ENCODE peak calls at places on chromosomes 11 and 22, in nine cellular contexts. One of them, this sample, is unnamed.

GRCh38 chr11:46294365-46295309 is 17.2 kb downstream of the CREB3L1 start:
- DNase-seq in iris pigment epithelial cell: peak; percentile 92
- DNase-seq in HFF-Myc: peak; percentile 83
- DNase-seq in immature natural killer cell: no peak
- DNase-seq in right lobe of liver: no peak
- DNase-seq in K562: peak; percentile 69
- DNase-seq in IMR-90: peak; percentile 97
- DNase-seq in aorta: no peak
- DNase-seq in activated effector memory CD4-positive, alpha-beta T cell treated with Interleukin-2 at 50 U/mL for 16 hours: no peak
- DNase-seq in this sample: no peak

GRCh38 chr11:96188625-96189006 is 154.4 kb downstream of the MAML2 start:
- DNase-seq in right lobe of liver: no peak
- DNase-seq in activated effector memory CD4-positive, alpha-beta T cell treated with Interleukin-2 at 50 U/mL for 16 hours: no peak
- DNase-seq in HFF-Myc: peak; percentile 56
- DNase-seq in iris pigment epithelial cell: peak; percentile 49
- DNase-seq in aorta: no peak
- DNase-seq in immature natural killer cell: peak; percentile 24
- DNase-seq in IMR-90: peak; percentile 57
- DNase-seq in K562: no peak
- DNase-seq in this sample: no peak

GRCh38 chr11:44658451-44658850 is 68.3 kb upstream of the TSPAN18 start:
- DNase-seq in immature natural killer cell: no peak
- DNase-seq in activated effector memory CD4-positive, alpha-beta T cell treated with Interleukin-2 at 50 U/mL for 16 hours: no peak
- DNase-seq in IMR-90: peak; percentile 13
- DNase-seq in HFF-Myc: no peak
- DNase-seq in right lobe of liver: no peak
- DNase-seq in iris pigment epithelial cell: peak; percentile 33
- DNase-seq in K562: no peak
- DNase-seq in aorta: no peak
- DNase-seq in this sample: no peak

GRCh38 chr22:19769393-19769715 is 8.8 kb downstream of the TBX1 start:
- DNase-seq in K562: no peak
- DNase-seq in IMR-90: no peak
- DNase-seq in aorta: no peak
- DNase-seq in immature natural killer cell: no peak
- DNase-seq in HFF-Myc: no peak
- DNase-seq in iris pigment epithelial cell: no peak
- DNase-seq in activated effector memory CD4-positive, alpha-beta T cell treated with Interleukin-2 at 50 U/mL for 16 hours: no peak
- DNase-seq in right lobe of liver: no peak
- DNase-seq in this sample: no peak

GRCh38 chr11:12288934-12289666 is 88.3 kb upstream of the PARVA start:
- DNase-seq in immature natural killer cell: no peak
- DNase-seq in right lobe of liver: peak; percentile 36
- DNase-seq in iris pigment epithelial cell: no peak
- DNase-seq in activated effector memory CD4-positive, alpha-beta T cell treated with Interleukin-2 at 50 U/mL for 16 hours: no peak
- DNase-seq in IMR-90: no peak
- DNase-seq in aorta: no peak
- DNase-seq in HFF-Myc: no peak
- DNase-seq in K562: no peak
- DNase-seq in this sample: no peak

GRCh38 chr11:44257338-44258189 is 52.4 kb downstream of the ALX4 start:
- DNase-seq in IMR-90: no peak
- DNase-seq in aorta: no peak
- DNase-seq in right lobe of liver: no peak
- DNase-seq in immature natural killer cell: no peak
- DNase-seq in K562: no peak
- DNase-seq in activated effector memory CD4-positive, alpha-beta T cell treated with Interleukin-2 at 50 U/mL for 16 hours: no peak
- DNase-seq in HFF-Myc: no peak
- DNase-seq in iris pigment epithelial cell: no peak
- DNase-seq in this sample: no peak

GRCh38 chr22:26656896-26657851 is at the start of gene MIAT:
- DNase-seq in iris pigment epithelial cell: peak; percentile 54
- DNase-seq in K562: peak; percentile 50
- DNase-seq in aorta: no peak
- DNase-seq in activated effector memory CD4-positive, alpha-beta T cell treated with Interleukin-2 at 50 U/mL for 16 hours: peak; percentile 64
- DNase-seq in immature natural killer cell: peak; percentile 63
- DNase-seq in IMR-90: peak; percentile 24
- DNase-seq in right lobe of liver: no peak
- DNase-seq in HFF-Myc: no peak
- DNase-seq in this sample: no peak

GRCh38 chr11:119473901-119474681 is 51.1 kb upstream of the THY1 start:
- DNase-seq in activated effector memory CD4-positive, alpha-beta T cell treated with Interleukin-2 at 50 U/mL for 16 hours: no peak
- DNase-seq in IMR-90: no peak
- DNase-seq in right lobe of liver: peak; percentile 24
- DNase-seq in HFF-Myc: no peak
- DNase-seq in iris pigment epithelial cell: no peak
- DNase-seq in aorta: no peak
- DNase-seq in K562: no peak
- DNase-seq in immature natural killer cell: no peak
- DNase-seq in this sample: no peak

GRCh38 chr11:125423247-125423849 is 72.7 kb downstream of the FEZ1 start:
- DNase-seq in K562: peak; percentile 44
- DNase-seq in HFF-Myc: no peak
- DNase-seq in immature natural killer cell: peak; percentile 17
- DNase-seq in iris pigment epithelial cell: no peak
- DNase-seq in IMR-90: no peak
- DNase-seq in activated effector memory CD4-positive, alpha-beta T cell treated with Interleukin-2 at 50 U/mL for 16 hours: no peak
- DNase-seq in right lobe of liver: no peak
- DNase-seq in aorta: no peak
- DNase-seq in this sample: no peak

GRCh38 chr22:43118953-43119458 is 8.5 kb downstream of the BIK start:
- DNase-seq in IMR-90: no peak
- DNase-seq in iris pigment epithelial cell: no peak
- DNase-seq in immature natural killer cell: no peak
- DNase-seq in aorta: no peak
- DNase-seq in K562: no peak
- DNase-seq in HFF-Myc: no peak
- DNase-seq in right lobe of liver: no peak
- DNase-seq in activated effector memory CD4-positive, alpha-beta T cell treated with Interleukin-2 at 50 U/mL for 16 hours: no peak
- DNase-seq in this sample: no peak

GRCh38 chr11:112228706-112229105 is 2.5 kb downstream of the PTS start:
- DNase-seq in K562: no peak
- DNase-seq in iris pigment epithelial cell: no peak
- DNase-seq in aorta: no peak
- DNase-seq in IMR-90: no peak
- DNase-seq in immature natural killer cell: no peak
- DNase-seq in HFF-Myc: no peak
- DNase-seq in right lobe of liver: no peak
- DNase-seq in activated effector memory CD4-positive, alpha-beta T cell treated with Interleukin-2 at 50 U/mL for 16 hours: no peak
- DNase-seq in this sample: no peak

GRCh38 chr11:16820324-16821092 is 82.1 kb downstream of the C11orf58 start:
- DNase-seq in immature natural killer cell: peak; percentile 12
- DNase-seq in HFF-Myc: peak; percentile 5
- DNase-seq in right lobe of liver: peak; percentile 80
- DNase-seq in iris pigment epithelial cell: peak; percentile 72
- DNase-seq in IMR-90: peak; percentile 61
- DNase-seq in aorta: peak; percentile 91
- DNase-seq in K562: peak; percentile 70
- DNase-seq in activated effector memory CD4-positive, alpha-beta T cell treated with Interleukin-2 at 50 U/mL for 16 hours: peak; percentile 45
- DNase-seq in this sample: no peak

GRCh38 chr11:75567971-75568370 is 5.9 kb downstream of the SERPINH1 start:
- DNase-seq in immature natural killer cell: no peak
- DNase-seq in HFF-Myc: no peak
- DNase-seq in right lobe of liver: no peak
- DNase-seq in K562: no peak
- DNase-seq in iris pigment epithelial cell: no peak
- DNase-seq in activated effector memory CD4-positive, alpha-beta T cell treated with Interleukin-2 at 50 U/mL for 16 hours: no peak
- DNase-seq in aorta: no peak
- DNase-seq in IMR-90: no peak
- DNase-seq in this sample: no peak

GRCh38 chr22:39139933-39140332 is 12.5 kb downstream of the CBX7 start:
- DNase-seq in HFF-Myc: no peak
- DNase-seq in immature natural killer cell: no peak
- DNase-seq in aorta: no peak
- DNase-seq in K562: no peak
- DNase-seq in right lobe of liver: no peak
- DNase-seq in activated effector memory CD4-positive, alpha-beta T cell treated with Interleukin-2 at 50 U/mL for 16 hours: no peak
- DNase-seq in iris pigment epithelial cell: no peak
- DNase-seq in IMR-90: no peak
- DNase-seq in this sample: no peak

GRCh38 chr11:129999407-129999806 is 3.2 kb downstream of the PRDM10 start:
- DNase-seq in right lobe of liver: no peak
- DNase-seq in aorta: no peak
- DNase-seq in iris pigment epithelial cell: no peak
- DNase-seq in activated effector memory CD4-positive, alpha-beta T cell treated with Interleukin-2 at 50 U/mL for 16 hours: no peak
- DNase-seq in HFF-Myc: no peak
- DNase-seq in K562: no peak
- DNase-seq in IMR-90: no peak
- DNase-seq in immature natural killer cell: peak; percentile 10
- DNase-seq in this sample: no peak

GRCh38 chr11:26231252-26231661 is 100.7 kb upstream of the ANO3 start:
- DNase-seq in K562: no peak
- DNase-seq in aorta: no peak
- DNase-seq in IMR-90: peak; percentile 94
- DNase-seq in right lobe of liver: no peak
- DNase-seq in activated effector memory CD4-positive, alpha-beta T cell treated with Interleukin-2 at 50 U/mL for 16 hours: no peak
- DNase-seq in iris pigment epithelial cell: peak; percentile 85
- DNase-seq in immature natural killer cell: no peak
- DNase-seq in HFF-Myc: peak; percentile 32
- DNase-seq in this sample: no peak

GRCh38 chr11:72478596-72479143 is 44.3 kb upstream of the CLPB start:
- DNase-seq in right lobe of liver: no peak
- DNase-seq in activated effector memory CD4-positive, alpha-beta T cell treated with Interleukin-2 at 50 U/mL for 16 hours: no peak
- DNase-seq in IMR-90: no peak
- DNase-seq in aorta: no peak
- DNase-seq in iris pigment epithelial cell: no peak
- DNase-seq in immature natural killer cell: no peak
- DNase-seq in K562: no peak
- DNase-seq in HFF-Myc: no peak
- DNase-seq in this sample: no peak

GRCh38 chr11:46417711-46418110 is 26.1 kb upstream of the CHRM4 start:
- DNase-seq in HFF-Myc: no peak
- DNase-seq in right lobe of liver: no peak
- DNase-seq in K562: no peak
- DNase-seq in IMR-90: no peak
- DNase-seq in immature natural killer cell: no peak
- DNase-seq in aorta: no peak
- DNase-seq in activated effector memory CD4-positive, alpha-beta T cell treated with Interleukin-2 at 50 U/mL for 16 hours: no peak
- DNase-seq in iris pigment epithelial cell: no peak
- DNase-seq in this sample: no peak

GRCh38 chr11:45658292-45658991 is 7.0 kb downstream of the CHST1 start:
- DNase-seq in IMR-90: peak; percentile 45
- DNase-seq in activated effector memory CD4-positive, alpha-beta T cell treated with Interleukin-2 at 50 U/mL for 16 hours: no peak
- DNase-seq in aorta: peak; percentile 91
- DNase-seq in iris pigment epithelial cell: peak; percentile 83
- DNase-seq in right lobe of liver: peak; percentile 65
- DNase-seq in immature natural killer cell: no peak
- DNase-seq in K562: no peak
- DNase-seq in HFF-Myc: peak; percentile 7
- DNase-seq in this sample: no peak

GRCh38 chr22:39515266-39516050 is 4.9 kb upstream of the ATF4 start:
- DNase-seq in K562: no peak
- DNase-seq in right lobe of liver: no peak
- DNase-seq in HFF-Myc: no peak
- DNase-seq in IMR-90: no peak
- DNase-seq in immature natural killer cell: no peak
- DNase-seq in activated effector memory CD4-positive, alpha-beta T cell treated with Interleukin-2 at 50 U/mL for 16 hours: no peak
- DNase-seq in iris pigment epithelial cell: no peak
- DNase-seq in aorta: peak; percentile 52
- DNase-seq in this sample: no peak

GRCh38 chr11:360326-361280 is 8.7 kb upstream of the B4GALNT4 start:
- DNase-seq in IMR-90: no peak
- DNase-seq in right lobe of liver: no peak
- DNase-seq in immature natural killer cell: no peak
- DNase-seq in aorta: peak; percentile 78
- DNase-seq in iris pigment epithelial cell: no peak
- DNase-seq in K562: peak; percentile 9
- DNase-seq in HFF-Myc: no peak
- DNase-seq in activated effector memory CD4-positive, alpha-beta T cell treated with Interleukin-2 at 50 U/mL for 16 hours: no peak
- DNase-seq in this sample: no peak

GRCh38 chr11:110891411-110891810 is 179.2 kb upstream of the ARHGAP20 start:
- DNase-seq in immature natural killer cell: no peak
- DNase-seq in right lobe of liver: no peak
- DNase-seq in K562: no peak
- DNase-seq in aorta: no peak
- DNase-seq in HFF-Myc: no peak
- DNase-seq in IMR-90: peak; percentile 89
- DNase-seq in activated effector memory CD4-positive, alpha-beta T cell treated with Interleukin-2 at 50 U/mL for 16 hours: no peak
- DNase-seq in iris pigment epithelial cell: peak; percentile 95
- DNase-seq in this sample: no peak

GRCh38 chr22:38766076-38766777 is 10.4 kb upstream of the SUN2 start:
- DNase-seq in aorta: no peak
- DNase-seq in right lobe of liver: peak; percentile 87
- DNase-seq in IMR-90: peak; percentile 64
- DNase-seq in immature natural killer cell: peak; percentile 50
- DNase-seq in K562: peak; percentile 46
- DNase-seq in HFF-Myc: peak; percentile 59
- DNase-seq in iris pigment epithelial cell: peak; percentile 56
- DNase-seq in activated effector memory CD4-positive, alpha-beta T cell treated with Interleukin-2 at 50 U/mL for 16 hours: peak; percentile 27
- DNase-seq in this sample: no peak

GRCh38 chr11:12449961-12450715 is 72.8 kb downstream of the PARVA start:
- DNase-seq in HFF-Myc: no peak
- DNase-seq in aorta: no peak
- DNase-seq in immature natural killer cell: no peak
- DNase-seq in K562: no peak
- DNase-seq in iris pigment epithelial cell: peak; percentile 71
- DNase-seq in activated effector memory CD4-positive, alpha-beta T cell treated with Interleukin-2 at 50 U/mL for 16 hours: no peak
- DNase-seq in right lobe of liver: no peak
- DNase-seq in IMR-90: peak; percentile 58
- DNase-seq in this sample: no peak

GRCh38 chr11:30447246-30447645 is 124.3 kb downstream of the ARL14EP start:
- DNase-seq in IMR-90: no peak
- DNase-seq in iris pigment epithelial cell: no peak
- DNase-seq in right lobe of liver: no peak
- DNase-seq in HFF-Myc: no peak
- DNase-seq in activated effector memory CD4-positive, alpha-beta T cell treated with Interleukin-2 at 50 U/mL for 16 hours: no peak
- DNase-seq in aorta: no peak
- DNase-seq in K562: no peak
- DNase-seq in immature natural killer cell: no peak
- DNase-seq in this sample: no peak

GRCh38 chr11:121309688-121310087 is 17.1 kb downstream of the SC5D start:
- DNase-seq in right lobe of liver: no peak
- DNase-seq in K562: no peak
- DNase-seq in IMR-90: no peak
- DNase-seq in aorta: no peak
- DNase-seq in immature natural killer cell: no peak
- DNase-seq in activated effector memory CD4-positive, alpha-beta T cell treated with Interleukin-2 at 50 U/mL for 16 hours: no peak
- DNase-seq in HFF-Myc: no peak
- DNase-seq in iris pigment epithelial cell: no peak
- DNase-seq in this sample: no peak

GRCh38 chr22:32627091-32627490 is 152.5 kb downstream of the FBXO7 start:
- DNase-seq in aorta: no peak
- DNase-seq in iris pigment epithelial cell: no peak
- DNase-seq in immature natural killer cell: no peak
- DNase-seq in activated effector memory CD4-positive, alpha-beta T cell treated with Interleukin-2 at 50 U/mL for 16 hours: no peak
- DNase-seq in IMR-90: no peak
- DNase-seq in K562: no peak
- DNase-seq in HFF-Myc: no peak
- DNase-seq in right lobe of liver: no peak
- DNase-seq in this sample: no peak

GRCh38 chr22:46079861-46080821 is 70.2 kb upstream of the PPARA start:
- DNase-seq in aorta: peak; percentile 95
- DNase-seq in right lobe of liver: peak; percentile 51
- DNase-seq in K562: no peak
- DNase-seq in HFF-Myc: no peak
- DNase-seq in IMR-90: no peak
- DNase-seq in immature natural killer cell: no peak
- DNase-seq in iris pigment epithelial cell: peak; percentile 52
- DNase-seq in activated effector memory CD4-positive, alpha-beta T cell treated with Interleukin-2 at 50 U/mL for 16 hours: no peak
- DNase-seq in this sample: no peak

GRCh38 chr11:66011239-66011784 is 496 bp upstream of the CST6 start:
- DNase-seq in HFF-Myc: no peak
- DNase-seq in immature natural killer cell: no peak
- DNase-seq in K562: no peak
- DNase-seq in right lobe of liver: no peak
- DNase-seq in IMR-90: peak; percentile 53
- DNase-seq in aorta: no peak
- DNase-seq in iris pigment epithelial cell: peak; percentile 65
- DNase-seq in activated effector memory CD4-positive, alpha-beta T cell treated with Interleukin-2 at 50 U/mL for 16 hours: no peak
- DNase-seq in this sample: no peak

GRCh38 chr22:23458663-23459541 is 121.2 kb downstream of the IGLL1 start:
- DNase-seq in HFF-Myc: no peak
- DNase-seq in right lobe of liver: no peak
- DNase-seq in aorta: peak; percentile 54
- DNase-seq in IMR-90: no peak
- DNase-seq in activated effector memory CD4-positive, alpha-beta T cell treated with Interleukin-2 at 50 U/mL for 16 hours: no peak
- DNase-seq in K562: no peak
- DNase-seq in iris pigment epithelial cell: no peak
- DNase-seq in immature natural killer cell: no peak
- DNase-seq in this sample: no peak

GRCh38 chr11:115670538-115671200 is 166.5 kb upstream of the CADM1 start:
- DNase-seq in iris pigment epithelial cell: no peak
- DNase-seq in K562: no peak
- DNase-seq in immature natural killer cell: no peak
- DNase-seq in IMR-90: no peak
- DNase-seq in activated effector memory CD4-positive, alpha-beta T cell treated with Interleukin-2 at 50 U/mL for 16 hours: no peak
- DNase-seq in right lobe of liver: no peak
- DNase-seq in aorta: no peak
- DNase-seq in HFF-Myc: no peak
- DNase-seq in this sample: no peak

This sample was measured in CD14-positive monocyte.